ENCODE peak calls at places on chromosomes 12 and 14, in six cellular contexts. O is T-helper 17 cell, Z is foreskin melanocyte, E is NCI-H1092 treated with DMSO at 0.1 percent for 48 hours, X is fibroblast of the aortic adventitia, L is fibroblast of the conjunctiva. Y is an unnamed sample.

GRCh38 chr12:51198568-51199400 is 19.1 kb downstream of the POU6F1 start:
- DNase-seq in O (no peak), Z (no peak), E (no peak), X (no peak), L (no peak), Y (no peak)

GRCh38 chr12:116358850-116359761 is 81.6 kb upstream of the MED13L start:
- DNase-seq in O (peak; percentile 41), Z (peak; percentile 89), E (peak; percentile 66), X (peak; percentile 97), L (peak; percentile 93), Y (peak; percentile 31)

GRCh38 chr14:99982449-99983250 is 82.6 kb upstream of the EVL start:
- DNase-seq in O (peak; percentile 53), Z (peak; percentile 40), E (peak; percentile 70), X (peak; percentile 81), L (peak; percentile 51), Y (no peak)

GRCh38 chr12:19034937-19035336 is 94.6 kb upstream of the PLEKHA5 start:
- DNase-seq in O (no peak), Z (no peak), E (no peak), X (no peak), L (no peak), Y (no peak)

GRCh38 chr14:61547186-61548121 is 147.9 kb upstream of the HIF1A start:
- DNase-seq in O (no peak), Z (peak; percentile 66), E (no peak), X (peak; percentile 86), L (peak; percentile 63), Y (no peak)

GRCh38 chr14:61512508-61512907 is 182.8 kb upstream of the HIF1A start:
- DNase-seq in O (no peak), Z (peak; percentile 64), E (no peak), X (peak; percentile 82), L (no peak), Y (no peak)

GRCh38 chr12:49636979-49637378 is 13.6 kb downstream of the PRPF40B start:
- DNase-seq in O (peak; percentile 30), Z (peak; percentile 51), E (peak; percentile 45), X (peak; percentile 77), L (peak; percentile 65), Y (peak; percentile 63)

GRCh38 chr14:105064721-105065143 is 498 bp downstream of the GPR132 start:
- DNase-seq in O (no peak), Z (no peak), E (no peak), X (peak; percentile 33), L (no peak), Y (no peak)

GRCh38 chr12:54033106-54033979 is 493 bp downstream of the HOXC5 start:
- DNase-seq in O (no peak), Z (peak; percentile 40), E (peak; percentile 64), X (peak; percentile 32), L (no peak), Y (no peak)

GRCh38 chr14:34496679-34497513 is 34.9 kb upstream of the SPTSSA start:
- DNase-seq in O (no peak), Z (peak; percentile 97), E (no peak), X (peak; percentile 100), L (peak; percentile 99), Y (no peak)

GRCh38 chr12:98373019-98373554 is 142.3 kb upstream of the TMPO start:
- DNase-seq in O (no peak), Z (no peak), E (peak; percentile 71), X (peak; percentile 66), L (peak; percentile 3), Y (no peak)

GRCh38 chr14:37142835-37143499 is 29.4 kb downstream of the SLC25A21 start:
- DNase-seq in O (no peak), Z (no peak), E (no peak), X (peak; percentile 11), L (no peak), Y (no peak)